ENCODE peak calls at places on chromosomes 1 and 21, in four cellular contexts. One of them, this sample, is unnamed.

GRCh38 chr21:36693144-36694040 is 5.5 kb upstream of the SIM2 start:
- DNase-seq in NCI-H1417: no peak
- DNase-seq in T-helper 2 cell: no peak
- DNase-seq in H9: peak; percentile 68
- DNase-seq in this sample: no peak

GRCh38 chr1:110508038-110508437 is 10.9 kb downstream of the KCNA10 start:
- DNase-seq in NCI-H1417: no peak
- DNase-seq in T-helper 2 cell: no peak
- DNase-seq in H9: peak; percentile 82
- DNase-seq in this sample: no peak

GRCh38 chr1:236124965-236125364 is 17.4 kb upstream of the GPR137B start:
- DNase-seq in T-helper 2 cell: peak; percentile 36
- DNase-seq in NCI-H1417: no peak
- DNase-seq in H9: no peak
- DNase-seq in this sample: no peak

GRCh38 chr1:181219938-181220337 is 131.4 kb downstream of the IER5 start:
- DNase-seq in NCI-H1417: no peak
- DNase-seq in T-helper 2 cell: no peak
- DNase-seq in H9: no peak
- DNase-seq in this sample: no peak

GRCh38 chr1:203306970-203307541 is 1.7 kb downstream of the BTG2 start:
- DNase-seq in T-helper 2 cell: peak; percentile 78
- DNase-seq in H9: no peak
- DNase-seq in NCI-H1417: no peak
- DNase-seq in this sample: no peak

GRCh38 chr21:29181799-29182470 is 51.5 kb downstream of the MAP3K7CL start:
- DNase-seq in T-helper 2 cell: no peak
- DNase-seq in H9: no peak
- DNase-seq in NCI-H1417: no peak
- DNase-seq in this sample: no peak

GRCh38 chr21:42677339-42678117 is 24.1 kb downstream of the PDE9A start:
- DNase-seq in T-helper 2 cell: peak; percentile 17
- DNase-seq in NCI-H1417: peak; percentile 84
- DNase-seq in H9: no peak
- DNase-seq in this sample: no peak

GRCh38 chr1:30845891-30846290 is 62.7 kb downstream of the SDC3 start:
- DNase-seq in NCI-H1417: no peak
- DNase-seq in T-helper 2 cell: no peak
- DNase-seq in H9: peak; percentile 68
- DNase-seq in this sample: no peak

GRCh38 chr21:45524756-45525152 is 17.5 kb downstream of the SLC19A1 start:
- DNase-seq in NCI-H1417: no peak
- DNase-seq in H9: no peak
- DNase-seq in T-helper 2 cell: no peak
- DNase-seq in this sample: no peak

GRCh38 chr1:162385280-162385623 is 3.7 kb downstream of the C1orf226 start:
- DNase-seq in H9: no peak
- DNase-seq in NCI-H1417: no peak
- DNase-seq in T-helper 2 cell: no peak
- DNase-seq in this sample: no peak

GRCh38 chr1:64516803-64517568 is 47.1 kb downstream of the CACHD1 start:
- DNase-seq in T-helper 2 cell: no peak
- DNase-seq in H9: no peak
- DNase-seq in NCI-H1417: no peak
- DNase-seq in this sample: no peak

GRCh38 chr1:20446796-20447195 is 39.2 kb downstream of the CAMK2N1 start:
- DNase-seq in NCI-H1417: no peak
- DNase-seq in T-helper 2 cell: no peak
- DNase-seq in H9: no peak
- DNase-seq in this sample: no peak

GRCh38 chr1:51044834-51045233 is 57.2 kb upstream of the C1orf185 start:
- DNase-seq in NCI-H1417: peak; percentile 57
- DNase-seq in T-helper 2 cell: no peak
- DNase-seq in H9: no peak
- DNase-seq in this sample: peak; percentile 11

GRCh38 chr21:38346286-38346685 is 89.5 kb downstream of the KCNJ15 start:
- DNase-seq in T-helper 2 cell: no peak
- DNase-seq in H9: no peak
- DNase-seq in NCI-H1417: no peak
- DNase-seq in this sample: no peak

GRCh38 chr1:154170547-154171221 is 15.8 kb upstream of the NUP210L start:
- DNase-seq in H9: no peak
- DNase-seq in NCI-H1417: no peak
- DNase-seq in T-helper 2 cell: peak; percentile 44
- DNase-seq in this sample: no peak

GRCh38 chr1:213123532-213123931 is 72.5 kb downstream of the RPS6KC1 start:
- DNase-seq in NCI-H1417: peak; percentile 29
- DNase-seq in T-helper 2 cell: no peak
- DNase-seq in H9: no peak
- DNase-seq in this sample: no peak

GRCh38 chr1:178168535-178168934 is 74.6 kb downstream of the RASAL2 start:
- DNase-seq in T-helper 2 cell: no peak
- DNase-seq in H9: no peak
- DNase-seq in NCI-H1417: no peak
- DNase-seq in this sample: no peak

GRCh38 chr1:168509875-168510594 is 33.8 kb downstream of the XCL2 start:
- DNase-seq in H9: no peak
- DNase-seq in NCI-H1417: no peak
- DNase-seq in T-helper 2 cell: peak; percentile 59
- DNase-seq in this sample: no peak

GRCh38 chr1:160547371-160547901 is 24.4 kb upstream of the SLAMF6 start:
- DNase-seq in T-helper 2 cell: no peak
- DNase-seq in NCI-H1417: no peak
- DNase-seq in H9: no peak
- DNase-seq in this sample: no peak

GRCh38 chr1:100671604-100672003 is 47.9 kb upstream of the VCAM1 start:
- DNase-seq in T-helper 2 cell: no peak
- DNase-seq in H9: no peak
- DNase-seq in NCI-H1417: no peak
- DNase-seq in this sample: no peak

GRCh38 chr1:115676498-115677171 is 34.9 kb downstream of the VANGL1 start:
- DNase-seq in NCI-H1417: peak; percentile 52
- DNase-seq in T-helper 2 cell: no peak
- DNase-seq in H9: no peak
- DNase-seq in this sample: no peak

GRCh38 chr1:110384581-110385321 is 6.1 kb downstream of the SLC16A4 start:
- DNase-seq in H9: no peak
- DNase-seq in T-helper 2 cell: no peak
- DNase-seq in NCI-H1417: no peak
- DNase-seq in this sample: no peak

GRCh38 chr1:50995651-50996050 is 25.6 kb downstream of the CDKN2C start:
- DNase-seq in T-helper 2 cell: no peak
- DNase-seq in NCI-H1417: peak; percentile 60
- DNase-seq in H9: no peak
- DNase-seq in this sample: no peak

GRCh38 chr1:206100226-206100780 is 16.9 kb downstream of the AVPR1B start:
- DNase-seq in T-helper 2 cell: no peak
- DNase-seq in H9: no peak
- DNase-seq in NCI-H1417: no peak
- DNase-seq in this sample: no peak

GRCh38 chr1:203519053-203519770 is 25.3 kb downstream of the OPTC start:
- DNase-seq in H9: peak; percentile 94
- DNase-seq in NCI-H1417: no peak
- DNase-seq in T-helper 2 cell: no peak
- DNase-seq in this sample: no peak

GRCh38 chr1:241451981-241452380 is 67.6 kb downstream of the FH start:
- DNase-seq in T-helper 2 cell: no peak
- DNase-seq in NCI-H1417: no peak
- DNase-seq in H9: no peak
- DNase-seq in this sample: no peak

GRCh38 chr21:46129846-46130651 is 25.3 kb downstream of the FTCD start:
- DNase-seq in T-helper 2 cell: no peak
- DNase-seq in H9: no peak
- DNase-seq in NCI-H1417: no peak
- DNase-seq in this sample: no peak

GRCh38 chr1:103489881-103490280 is 35.6 kb upstream of the RNPC3 start:
- DNase-seq in H9: no peak
- DNase-seq in NCI-H1417: no peak
- DNase-seq in T-helper 2 cell: no peak
- DNase-seq in this sample: no peak

GRCh38 chr1:50368179-50369007 is 54.9 kb downstream of the DMRTA2 start:
- DNase-seq in NCI-H1417: peak; percentile 79
- DNase-seq in T-helper 2 cell: peak; percentile 16
- DNase-seq in H9: peak; percentile 77
- DNase-seq in this sample: peak; percentile 3

GRCh38 chr1:63922848-63923247 is 149.0 kb downstream of the ROR1 start:
- DNase-seq in T-helper 2 cell: no peak
- DNase-seq in H9: no peak
- DNase-seq in NCI-H1417: no peak
- DNase-seq in this sample: no peak

GRCh38 chr1:231636157-231636556 is 9.6 kb downstream of the DISC1 start:
- DNase-seq in H9: no peak
- DNase-seq in NCI-H1417: peak; percentile 7
- DNase-seq in T-helper 2 cell: no peak
- DNase-seq in this sample: no peak

GRCh38 chr1:87685366-87686136 is 356.9 kb downstream of the LMO4 start:
- DNase-seq in NCI-H1417: no peak
- DNase-seq in H9: peak; percentile 28
- DNase-seq in T-helper 2 cell: no peak
- DNase-seq in this sample: no peak

GRCh38 chr1:155241851-155242264 is 13.4 kb downstream of the ENTREP3 start:
- DNase-seq in T-helper 2 cell: no peak
- DNase-seq in H9: no peak
- DNase-seq in NCI-H1417: no peak
- DNase-seq in this sample: no peak

GRCh38 chr1:114105401-114105979 is 48.2 kb downstream of the SYT6 start:
- DNase-seq in H9: no peak
- DNase-seq in NCI-H1417: peak; percentile 37
- DNase-seq in T-helper 2 cell: no peak
- DNase-seq in this sample: no peak

GRCh38 chr1:1228596-1229321 is 3.0 kb downstream of the SDF4 start:
- DNase-seq in T-helper 2 cell: no peak
- DNase-seq in NCI-H1417: no peak
- DNase-seq in H9: no peak
- DNase-seq in this sample: no peak

This sample was measured in COR-L47.